ENCODE peak calls at places on chromosomes 6 and 20, in ten cellular contexts. U is CD8-positive, alpha-beta T cell; Y is germinal center; J is hippocampal formation; K is NCI-H1436; Z is NCI-H345; O is glutamatergic neuron; T is non-pigmented ciliary epithelial cell; N is T-helper 17 cell; C is iPS-NIHi11. W is an unnamed sample.
A peak's percentile ranks its signal among the peaks of the same experiment; 100 is the strongest.

GRCh38 chr6:40359808-40360207 is 227.4 kb downstream of the LRFN2 start:
- DNase-seq in J (no peak), U (no peak), Y (no peak), T (no peak), O (no peak), C (peak; percentile 75), Z (peak; percentile 56), K (no peak), N (no peak), W (no peak)

GRCh38 chr6:37787216-37787615 is 32.3 kb upstream of the ZFAND3 start:
- DNase-seq in U (no peak), J (no peak), O (no peak), T (no peak), N (no peak), Y (no peak), C (no peak), K (no peak), Z (no peak), W (no peak)

GRCh38 chr6:159594106-159594749 is 98.8 kb downstream of the SOD2 start:
- DNase-seq in Z (no peak), U (no peak), K (no peak), O (no peak), Y (no peak), C (no peak), N (no peak), J (no peak), T (no peak), W (no peak)

GRCh38 chr6:122151066-122151465 is 248.4 kb upstream of the HSF2 start:
- DNase-seq in C (no peak), Y (no peak), T (no peak), J (no peak), N (no peak), Z (no peak), O (no peak), U (no peak), K (no peak), W (no peak)

GRCh38 chr6:47083586-47084047 is 41.5 kb upstream of the ADGRF1 start:
- DNase-seq in O (no peak), Y (no peak), J (no peak), K (no peak), Z (peak; percentile 86), C (peak; percentile 38), T (no peak), U (no peak), N (no peak), W (no peak)

GRCh38 chr20:6169251-6169650 is 46.4 kb upstream of the FERMT1 start:
- DNase-seq in O (no peak), C (no peak), J (no peak), U (no peak), N (no peak), K (no peak), Y (no peak), T (no peak), Z (no peak), W (no peak)

GRCh38 chr20:48295966-48296421 is 510.7 kb upstream of the SULF2 start:
- DNase-seq in O (no peak), J (no peak), T (peak; percentile 42), N (no peak), C (no peak), K (no peak), Y (no peak), Z (no peak), U (no peak), W (no peak)

GRCh38 chr6:34146021-34146782 is at the start of gene GRM4:
- DNase-seq in N (no peak), O (no peak), K (no peak), Z (no peak), Y (no peak), U (no peak), J (no peak), C (no peak), T (no peak), W (peak; percentile 58)

GRCh38 chr20:1310506-1311190 is 18.3 kb downstream of the SDCBP2 start:
- DNase-seq in N (no peak), K (no peak), Y (no peak), U (no peak), J (no peak), T (no peak), O (no peak), C (no peak), Z (no peak), W (no peak)

GRCh38 chr6:148451690-148452089 is 109.1 kb downstream of the SASH1 start:
- DNase-seq in O (no peak), Z (no peak), U (no peak), K (no peak), J (no peak), T (no peak), N (peak; percentile 13), Y (no peak), C (no peak), W (no peak)

GRCh38 chr6:82441047-82441770 is 77.6 kb downstream of the TPBG start:
- DNase-seq in N (no peak), T (no peak), Z (no peak), C (no peak), J (no peak), U (no peak), O (no peak), Y (no peak), K (no peak), W (no peak)

GRCh38 chr6:120620900-120621299 is 713.4 kb downstream of the TBC1D32 start:
- DNase-seq in Y (no peak), O (no peak), Z (no peak), J (no peak), C (no peak), K (no peak), N (no peak), T (no peak), U (no peak), W (no peak)

GRCh38 chr6:31821301-31822037 is 6.1 kb upstream of the HSPA1B start:
- DNase-seq in J (peak; percentile 89), Z (no peak), Y (peak; percentile 60), K (peak; percentile 26), O (peak; percentile 68), C (peak; percentile 58), U (peak; percentile 62), T (no peak), N (no peak), W (no peak)

GRCh38 chr6:683742-684440 is 9.0 kb downstream of the EXOC2 start:
- DNase-seq in Y (no peak), N (no peak), J (no peak), O (peak; percentile 77), C (peak; percentile 82), T (no peak), U (no peak), Z (no peak), K (peak; percentile 20), W (peak; percentile 92)

GRCh38 chr6:117547688-117548621 is 54.4 kb downstream of the GOPC start:
- DNase-seq in T (no peak), K (no peak), Y (peak; percentile 24), O (peak; percentile 57), J (no peak), U (peak; percentile 76), N (peak; percentile 39), Z (no peak), C (peak; percentile 68), W (peak; percentile 81)

GRCh38 chr6:118535176-118535844 is 12.8 kb upstream of the PLN start:
- DNase-seq in Y (no peak), O (no peak), T (no peak), Z (no peak), J (no peak), N (no peak), K (no peak), C (no peak), U (no peak), W (no peak)

GRCh38 chr6:43150051-43150751 is 20.9 kb upstream of the SRF start:
- DNase-seq in K (no peak), Y (no peak), U (no peak), O (no peak), Z (no peak), N (no peak), T (no peak), J (no peak), C (no peak), W (no peak)

GRCh38 chr6:17381429-17382147 is 11.8 kb upstream of the CAP2 start:
- DNase-seq in J (peak; percentile 17), N (no peak), O (no peak), K (no peak), Y (no peak), C (no peak), T (peak; percentile 46), Z (no peak), U (no peak), W (no peak)

GRCh38 chr20:24382330-24382729 is 87.1 kb upstream of the SYNDIG1 start:
- DNase-seq in T (no peak), J (no peak), U (no peak), N (no peak), C (no peak), K (no peak), Y (no peak), O (no peak), Z (no peak), W (peak; percentile 57)